ENCODE peak calls at places on chromosomes 6 and 20, in six cellular contexts. One of them, this sample, is unnamed.
A peak's percentile ranks its signal among the peaks of the same experiment; 100 is the strongest.

GRCh38 chr20:62592506-62593177 is 49.7 kb upstream of the SLCO4A1 start:
- DNase-seq in A549: no peak
- DNase-seq in transverse colon: no peak
- DNase-seq in HCT116: no peak
- DNase-seq in heart left ventricle: peak; percentile 24
- DNase-seq in tibial nerve: no peak
- DNase-seq in this sample: no peak

GRCh38 chr6:31829633-31830492 is 2.3 kb downstream of the HSPA1B start:
- DNase-seq in A549: no peak
- DNase-seq in transverse colon: no peak
- DNase-seq in HCT116: no peak
- DNase-seq in heart left ventricle: no peak
- DNase-seq in tibial nerve: no peak
- DNase-seq in this sample: peak; percentile 40

GRCh38 chr6:25237579-25237978 is 41.6 kb upstream of the CARMIL1 start:
- DNase-seq in A549: no peak
- DNase-seq in transverse colon: no peak
- DNase-seq in HCT116: no peak
- DNase-seq in heart left ventricle: no peak
- DNase-seq in tibial nerve: no peak
- DNase-seq in this sample: no peak

GRCh38 chr6:24069546-24069945 is 56.5 kb upstream of the NRSN1 start:
- DNase-seq in A549: no peak
- DNase-seq in transverse colon: no peak
- DNase-seq in HCT116: no peak
- DNase-seq in heart left ventricle: no peak
- DNase-seq in tibial nerve: no peak
- DNase-seq in this sample: no peak

GRCh38 chr6:82364087-82365010 is 732 bp downstream of the TPBG start:
- DNase-seq in A549: peak; percentile 44
- DNase-seq in transverse colon: peak; percentile 46
- DNase-seq in HCT116: peak; percentile 54
- DNase-seq in heart left ventricle: peak; percentile 72
- DNase-seq in tibial nerve: peak; percentile 33
- DNase-seq in this sample: peak; percentile 64

GRCh38 chr6:6586167-6586566 is 2.4 kb upstream of the LY86 start:
- DNase-seq in A549: no peak
- DNase-seq in transverse colon: no peak
- DNase-seq in HCT116: no peak
- DNase-seq in heart left ventricle: no peak
- DNase-seq in tibial nerve: no peak
- DNase-seq in this sample: no peak

GRCh38 chr6:117465691-117466090 is 16.8 kb upstream of the DCBLD1 start:
- DNase-seq in A549: no peak
- DNase-seq in transverse colon: no peak
- DNase-seq in HCT116: no peak
- DNase-seq in heart left ventricle: no peak
- DNase-seq in tibial nerve: no peak
- DNase-seq in this sample: no peak

GRCh38 chr6:77368660-77369313 is 94.5 kb downstream of the HTR1B start:
- DNase-seq in A549: no peak
- DNase-seq in transverse colon: peak; percentile 13
- DNase-seq in HCT116: peak; percentile 18
- DNase-seq in heart left ventricle: no peak
- DNase-seq in tibial nerve: no peak
- DNase-seq in this sample: no peak

GRCh38 chr20:4516851-4517250 is 204.9 kb upstream of the PRND start:
- DNase-seq in A549: no peak
- DNase-seq in transverse colon: no peak
- DNase-seq in HCT116: no peak
- DNase-seq in heart left ventricle: no peak
- DNase-seq in tibial nerve: no peak
- DNase-seq in this sample: no peak

GRCh38 chr6:164291224-164291623 is 876.7 kb downstream of the QKI start:
- DNase-seq in A549: no peak
- DNase-seq in transverse colon: no peak
- DNase-seq in HCT116: no peak
- DNase-seq in heart left ventricle: no peak
- DNase-seq in tibial nerve: no peak
- DNase-seq in this sample: no peak

GRCh38 chr20:47489448-47489872 is 12.2 kb upstream of the NCOA3 start:
- DNase-seq in A549: no peak
- DNase-seq in transverse colon: peak; percentile 37
- DNase-seq in HCT116: no peak
- DNase-seq in heart left ventricle: no peak
- DNase-seq in tibial nerve: no peak
- DNase-seq in this sample: no peak

GRCh38 chr6:79261666-79262065 is 27.2 kb upstream of the HMGN3 start:
- DNase-seq in A549: no peak
- DNase-seq in transverse colon: no peak
- DNase-seq in HCT116: no peak
- DNase-seq in heart left ventricle: peak; percentile 22
- DNase-seq in tibial nerve: no peak
- DNase-seq in this sample: no peak

GRCh38 chr6:166515072-166515810 is 71.2 kb downstream of the RAMACL start:
- DNase-seq in A549: peak; percentile 48
- DNase-seq in transverse colon: peak; percentile 13
- DNase-seq in HCT116: peak; percentile 55
- DNase-seq in heart left ventricle: no peak
- DNase-seq in tibial nerve: no peak
- DNase-seq in this sample: no peak

GRCh38 chr6:19836799-19837510 is at the start of gene ID4:
- DNase-seq in A549: peak; percentile 78
- DNase-seq in transverse colon: peak; percentile 90
- DNase-seq in HCT116: no peak
- DNase-seq in heart left ventricle: peak; percentile 91
- DNase-seq in tibial nerve: peak; percentile 80
- DNase-seq in this sample: peak; percentile 96

GRCh38 chr20:41509316-41509715 is 108.9 kb downstream of the CHD6 start:
- DNase-seq in A549: no peak
- DNase-seq in transverse colon: peak; percentile 26
- DNase-seq in HCT116: no peak
- DNase-seq in heart left ventricle: no peak
- DNase-seq in tibial nerve: no peak
- DNase-seq in this sample: no peak
- H3K27ac ChIP-seq in A549: no peak overlapping the region
- H3K27ac ChIP-seq in transverse colon: peak overlapping the region; percentile 76
- H3K27ac ChIP-seq in HCT116: no peak overlapping the region
- H3K27ac ChIP-seq in heart left ventricle: peak overlapping the region; percentile 34
- H3K27ac ChIP-seq in tibial nerve: no peak overlapping the region
- H3K27ac ChIP-seq in this sample: no peak overlapping the region

DNA sequence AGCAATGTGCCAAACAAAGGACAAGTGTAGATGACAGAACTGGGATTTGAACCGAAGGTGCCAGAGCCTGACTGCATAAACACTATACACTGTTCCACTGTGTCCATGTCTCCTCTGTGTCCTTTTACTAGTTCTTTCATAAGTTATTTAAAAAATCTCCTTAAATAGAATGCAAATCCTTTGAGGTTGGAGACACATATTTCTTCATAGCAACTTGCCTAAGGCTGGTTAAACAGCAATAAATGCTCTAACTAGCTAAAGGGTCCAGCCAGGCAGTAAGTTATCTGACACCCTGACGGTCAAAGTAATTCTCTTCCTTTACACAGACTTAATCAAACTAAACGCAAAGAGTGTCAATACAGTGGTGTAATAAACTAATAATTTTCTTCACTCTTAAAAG is 76.2 kb upstream of the TRAF3IP2 start:
- DNase-seq in A549: no peak
- DNase-seq in transverse colon: no peak
- DNase-seq in HCT116: no peak
- DNase-seq in heart left ventricle: no peak
- DNase-seq in tibial nerve: no peak
- DNase-seq in this sample: no peak
- TF ChIP-seq POLR2A in A549: no peak
- TF ChIP-seq POLR2A in transverse colon: no peak
- TF ChIP-seq POLR2A in HCT116: no peak
- TF ChIP-seq POLR2A in heart left ventricle: no peak
- TF ChIP-seq POLR2A in tibial nerve: no peak
- TF ChIP-seq POLR2A in this sample: no peak

DNA sequence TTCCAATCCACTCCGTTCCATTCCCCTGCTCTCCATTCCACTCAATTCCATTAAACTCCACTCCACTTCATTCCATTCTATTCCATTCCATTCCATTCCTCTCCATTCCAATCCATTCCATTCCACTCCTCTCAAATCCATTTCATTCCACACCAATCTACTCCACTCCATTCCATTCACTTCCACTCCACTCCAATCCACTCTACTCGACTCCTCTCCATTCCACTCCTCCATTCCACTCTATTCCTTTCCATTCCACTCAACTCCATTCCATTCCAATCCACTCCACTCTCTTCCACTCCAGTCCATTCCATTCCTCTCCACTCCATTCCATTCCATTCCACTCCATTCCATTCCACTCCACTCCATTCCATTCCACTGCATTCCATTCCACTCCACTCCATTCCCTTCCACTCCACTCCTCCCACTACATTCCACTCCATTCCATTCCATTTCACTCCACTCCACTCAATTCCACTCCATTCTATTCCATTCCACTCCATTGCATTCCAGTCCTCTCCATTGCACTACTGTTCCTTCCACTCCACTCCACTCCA is 22.6 kb upstream of the DEFB125 start:
- DNase-seq in A549: no peak
- DNase-seq in transverse colon: no peak
- DNase-seq in HCT116: no peak
- DNase-seq in heart left ventricle: no peak
- DNase-seq in tibial nerve: no peak
- DNase-seq in this sample: no peak
- H3K9me3 ChIP-seq in A549: peaks cover 26% of the 10 kb centered on the region
- H3K9me3 ChIP-seq in transverse colon: no peaks in the 10 kb centered on the region
- H3K9me3 ChIP-seq in HCT116: peaks cover 35% of the 10 kb centered on the region
- H3K9me3 ChIP-seq in heart left ventricle: no peaks in the 10 kb centered on the region
- H3K9me3 ChIP-seq in tibial nerve: no peaks in the 10 kb centered on the region
- H3K9me3 ChIP-seq in this sample: no peaks in the 10 kb centered on the region

GRCh38 chr20:36549628-36549941 is 8.3 kb downstream of the MYL9 start:
- DNase-seq in A549: no peak
- DNase-seq in transverse colon: no peak
- DNase-seq in HCT116: no peak
- DNase-seq in heart left ventricle: no peak
- DNase-seq in tibial nerve: no peak
- DNase-seq in this sample: no peak
- H3K27ac ChIP-seq in A549: no peak overlapping the region
- H3K27ac ChIP-seq in transverse colon: peak overlapping the region; percentile 99
- H3K27ac ChIP-seq in HCT116: no peak overlapping the region
- H3K27ac ChIP-seq in heart left ventricle: peak overlapping the region; percentile 46
- H3K27ac ChIP-seq in tibial nerve: peak overlapping the region; percentile 69
- H3K27ac ChIP-seq in this sample: peak overlapping the region; percentile 46

GRCh38 chr6:170347091-170347490 is 40.5 kb downstream of the FAM120B start:
- DNase-seq in A549: no peak
- DNase-seq in transverse colon: no peak
- DNase-seq in HCT116: no peak
- DNase-seq in heart left ventricle: no peak
- DNase-seq in tibial nerve: no peak
- DNase-seq in this sample: no peak

GRCh38 chr6:170347975-170348374 is 41.4 kb downstream of the FAM120B start:
- DNase-seq in A549: no peak
- DNase-seq in transverse colon: no peak
- DNase-seq in HCT116: no peak
- DNase-seq in heart left ventricle: no peak
- DNase-seq in tibial nerve: no peak
- DNase-seq in this sample: no peak

GRCh38 chr6:170346649-170347048 is 40.1 kb downstream of the FAM120B start:
- DNase-seq in A549: no peak
- DNase-seq in transverse colon: no peak
- DNase-seq in HCT116: no peak
- DNase-seq in heart left ventricle: no peak
- DNase-seq in tibial nerve: no peak
- DNase-seq in this sample: no peak

GRCh38 chr6:170345662-170346061 is 39.1 kb downstream of the FAM120B start:
- DNase-seq in A549: no peak
- DNase-seq in transverse colon: no peak
- DNase-seq in HCT116: no peak
- DNase-seq in heart left ventricle: no peak
- DNase-seq in tibial nerve: no peak
- DNase-seq in this sample: no peak

GRCh38 chr6:170344631-170345576 is 38.3 kb downstream of the FAM120B start:
- DNase-seq in A549: peak; percentile 53
- DNase-seq in transverse colon: no peak
- DNase-seq in HCT116: peak; percentile 54
- DNase-seq in heart left ventricle: no peak
- DNase-seq in tibial nerve: no peak
- DNase-seq in this sample: no peak
- TF ChIP-seq POLR2A in A549: no peak
- TF ChIP-seq POLR2A in transverse colon: no peak
- TF ChIP-seq POLR2A in HCT116: no peak
- TF ChIP-seq POLR2A in heart left ventricle: no peak
- TF ChIP-seq POLR2A in tibial nerve: no peak
- TF ChIP-seq POLR2A in this sample: no peak

GRCh38 chr20:55935448-55936221 is 69.7 kb downstream of the CBLN4 start:
- DNase-seq in A549: no peak
- DNase-seq in transverse colon: no peak
- DNase-seq in HCT116: no peak
- DNase-seq in heart left ventricle: no peak
- DNase-seq in tibial nerve: no peak
- DNase-seq in this sample: no peak
- H3K9me3 ChIP-seq in A549: no peaks in the 10 kb centered on the region
- H3K9me3 ChIP-seq in transverse colon: no peaks in the 10 kb centered on the region
- H3K9me3 ChIP-seq in HCT116: peaks cover 15% of the 10 kb centered on the region
- H3K9me3 ChIP-seq in heart left ventricle: no peaks in the 10 kb centered on the region
- H3K9me3 ChIP-seq in tibial nerve: no peaks in the 10 kb centered on the region
- H3K9me3 ChIP-seq in this sample: no peaks in the 10 kb centered on the region

GRCh38 chr20:44424039-44424495 is 51.6 kb upstream of the TTPAL start:
- DNase-seq in A549: no peak
- DNase-seq in transverse colon: no peak
- DNase-seq in HCT116: no peak
- DNase-seq in heart left ventricle: peak; percentile 39
- DNase-seq in tibial nerve: no peak
- DNase-seq in this sample: no peak
- H3K27ac ChIP-seq in A549: no peak overlapping the region
- H3K27ac ChIP-seq in transverse colon: no peak overlapping the region
- H3K27ac ChIP-seq in HCT116: no peak overlapping the region
- H3K27ac ChIP-seq in heart left ventricle: no peak overlapping the region
- H3K27ac ChIP-seq in tibial nerve: no peak overlapping the region
- H3K27ac ChIP-seq in this sample: no peak overlapping the region

DNA sequence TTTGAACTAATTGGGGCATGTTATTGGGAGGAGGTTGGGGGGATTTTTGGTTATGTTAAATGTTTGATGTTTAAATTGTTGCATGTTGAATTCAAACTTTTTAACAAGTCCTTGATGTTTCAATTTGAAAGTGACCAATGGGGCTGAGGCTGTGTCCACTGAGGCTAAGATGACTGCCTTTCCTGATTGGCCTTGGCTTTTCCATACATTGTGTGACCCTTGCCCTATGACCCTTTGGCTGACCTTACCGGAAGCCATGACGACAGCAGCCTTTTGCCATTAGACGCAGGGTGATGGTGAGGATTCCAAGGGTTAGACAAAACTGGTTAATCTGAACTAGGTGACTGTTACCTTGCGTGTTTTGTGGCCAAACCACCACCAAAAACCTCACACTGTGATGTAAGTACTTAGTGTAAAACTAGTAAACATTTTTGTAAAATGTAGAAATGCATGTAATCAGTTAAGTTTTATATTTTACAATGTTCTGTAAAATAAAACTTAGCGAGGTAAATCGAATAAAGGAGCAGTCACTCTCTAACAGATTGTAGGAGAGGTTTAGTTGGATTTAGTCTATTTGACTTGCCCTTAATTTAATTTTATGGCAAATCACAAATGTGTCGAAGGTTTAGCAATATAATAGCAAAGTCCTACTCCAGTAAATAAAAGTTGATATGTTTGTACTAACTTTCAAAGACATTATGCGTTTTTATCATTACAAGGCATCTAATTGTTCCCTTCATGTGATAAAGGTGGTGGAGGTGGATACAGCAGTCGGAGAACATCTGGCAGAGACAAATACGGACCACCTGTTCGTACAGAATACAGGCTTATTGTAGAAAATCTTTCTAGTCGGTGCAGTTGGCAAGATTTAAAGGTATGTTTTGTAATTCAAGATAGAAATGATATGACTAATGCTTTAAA is 1.6 kb downstream of the SRSF6 start:
- DNase-seq in A549: no peak
- DNase-seq in transverse colon: peak; percentile 23
- DNase-seq in HCT116: no peak
- DNase-seq in heart left ventricle: no peak
- DNase-seq in tibial nerve: peak; percentile 24
- DNase-seq in this sample: peak; percentile 20
- TF ChIP-seq POLR2A in A549: no peak
- TF ChIP-seq POLR2A in transverse colon: no peak
- TF ChIP-seq POLR2A in HCT116: no peak
- TF ChIP-seq POLR2A in heart left ventricle: no peak
- TF ChIP-seq POLR2A in tibial nerve: no peak
- TF ChIP-seq POLR2A in this sample: no peak

This sample was measured in uterus.